ENCODE peak calls at places on chromosome 12, in four cellular contexts. J is fibroblast of lung, Z is endothelial cell of umbilical vein, U is mesenchymal stem cell. B is an unnamed sample.

GRCh38 chr12:39587247-39587646 is 32.4 kb downstream of the ABCD2 start:
- DNase-seq in J (no peak), Z (no peak), U (peak), B (no peak)

GRCh38 chr12:42099433-42099832 is 45.2 kb downstream of the GXYLT1 start:
- DNase-seq in J (no peak), Z (no peak), U (no peak), B (no peak)

GRCh38 chr12:56628671-56629458 is 1.3 kb downstream of the BAZ2A start:
- DNase-seq in J (peak), Z (peak), U (peak), B (peak)

GRCh38 chr12:124745891-124746570 is 117.6 kb downstream of the SCARB1 start:
- DNase-seq in J (peak), Z (peak), U (peak), B (peak)

GRCh38 chr12:105479710-105480109 is 149.2 kb downstream of the C12orf75 start:
- DNase-seq in J (no peak), Z (no peak), U (no peak), B (no peak)

GRCh38 chr12:71710276-71711125 is 24.6 kb downstream of the TMEM19 start:
- DNase-seq in J (peak), Z (peak), U (peak), B (peak)

GRCh38 chr12:102757154-102757873 is 159.7 kb downstream of the PAH start:
- DNase-seq in J (peak), Z (no peak), U (no peak), B (no peak)

GRCh38 chr12:116213885-116214527 is 63.5 kb downstream of the MED13L start:
- DNase-seq in J (no peak), Z (no peak), U (no peak), B (no peak)

GRCh38 chr12:1517007-1517406 is 77.4 kb downstream of the FBXL14 start:
- DNase-seq in J (peak), Z (no peak), U (peak), B (no peak)

GRCh38 chr12:32301216-32301615 is 98.1 kb upstream of the FGD4 start:
- DNase-seq in J (no peak), Z (no peak), U (peak), B (no peak)

GRCh38 chr12:42482086-42482819 is 107.3 kb downstream of the PRICKLE1 start:
- DNase-seq in J (peak), Z (peak), U (no peak), B (no peak)

GRCh38 chr12:510071-510825 is 50.5 kb downstream of the B4GALNT3 start:
- DNase-seq in J (no peak), Z (peak), U (no peak), B (peak)

GRCh38 chr12:47534695-47535094 is 171.1 kb downstream of the RPAP3 start:
- DNase-seq in J (peak), Z (no peak), U (peak), B (no peak)

GRCh38 chr12:95633671-95634465 is 82.6 kb upstream of the USP44 start:
- DNase-seq in J (peak), Z (peak), U (peak), B (peak)

GRCh38 chr12:70645494-70646317 is 8.5 kb upstream of the PTPRB start:
- DNase-seq in J (peak), Z (peak), U (peak), B (peak)

GRCh38 chr12:96061864-96062453 is 26.6 kb upstream of the LTA4H start:
- DNase-seq in J (peak), Z (peak), U (peak), B (peak)

GRCh38 chr12:113933201-113933786 is 32.8 kb downstream of the RBM19 start:
- DNase-seq in J (peak), Z (no peak), U (peak), B (no peak)

GRCh38 chr12:93667672-93668071 is 9.5 kb upstream of the CRADD start:
- DNase-seq in J (peak), Z (no peak), U (no peak), B (no peak)

GRCh38 chr12:93664573-93665138 is 12.5 kb upstream of the CRADD start:
- DNase-seq in J (peak), Z (no peak), U (peak), B (no peak)

GRCh38 chr12:93660996-93661395 is 16.2 kb upstream of the CRADD start:
- DNase-seq in J (no peak), Z (no peak), U (no peak), B (no peak)

GRCh38 chr12:93663729-93664084 is 13.5 kb upstream of the CRADD start:
- DNase-seq in J (no peak), Z (no peak), U (no peak), B (no peak)

GRCh38 chr12:93662961-93663728 is 14.0 kb upstream of the CRADD start:
- DNase-seq in J (no peak), Z (no peak), U (no peak), B (no peak)
- H2AFZ ChIP-seq in J (no peak), Z (no peak), U (no peak), B (peak)

GRCh38 chr12:26724309-26724702 is 108.7 kb downstream of the ITPR2 start:
- DNase-seq in J (no peak), Z (peak), U (no peak), B (no peak)
- H2AFZ ChIP-seq in J (no peak), Z (no peak), U (no peak), B (no peak)

DNA sequence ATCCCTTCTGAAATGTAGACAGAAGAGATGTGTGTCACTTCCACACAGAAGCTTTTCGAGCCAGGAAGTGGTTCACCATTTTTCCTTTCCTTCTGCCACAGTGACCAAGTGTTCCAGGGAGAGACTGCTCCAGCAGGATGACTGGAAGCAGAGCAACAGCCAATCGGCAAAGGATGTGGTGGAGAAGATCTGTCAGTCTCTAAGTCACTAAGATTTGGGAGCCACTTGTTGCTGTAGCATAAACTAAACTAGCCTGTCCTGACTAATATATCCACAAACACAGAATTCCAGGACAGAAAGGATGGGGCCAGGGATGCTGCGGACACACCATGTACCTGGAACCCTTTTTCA is 42.9 kb downstream of the DUSP6 start:
- DNase-seq in J (no peak), Z (no peak), U (peak), B (no peak)
- H2AFZ ChIP-seq in J (no peak), Z (peak), U (no peak), B (peak)

DNA sequence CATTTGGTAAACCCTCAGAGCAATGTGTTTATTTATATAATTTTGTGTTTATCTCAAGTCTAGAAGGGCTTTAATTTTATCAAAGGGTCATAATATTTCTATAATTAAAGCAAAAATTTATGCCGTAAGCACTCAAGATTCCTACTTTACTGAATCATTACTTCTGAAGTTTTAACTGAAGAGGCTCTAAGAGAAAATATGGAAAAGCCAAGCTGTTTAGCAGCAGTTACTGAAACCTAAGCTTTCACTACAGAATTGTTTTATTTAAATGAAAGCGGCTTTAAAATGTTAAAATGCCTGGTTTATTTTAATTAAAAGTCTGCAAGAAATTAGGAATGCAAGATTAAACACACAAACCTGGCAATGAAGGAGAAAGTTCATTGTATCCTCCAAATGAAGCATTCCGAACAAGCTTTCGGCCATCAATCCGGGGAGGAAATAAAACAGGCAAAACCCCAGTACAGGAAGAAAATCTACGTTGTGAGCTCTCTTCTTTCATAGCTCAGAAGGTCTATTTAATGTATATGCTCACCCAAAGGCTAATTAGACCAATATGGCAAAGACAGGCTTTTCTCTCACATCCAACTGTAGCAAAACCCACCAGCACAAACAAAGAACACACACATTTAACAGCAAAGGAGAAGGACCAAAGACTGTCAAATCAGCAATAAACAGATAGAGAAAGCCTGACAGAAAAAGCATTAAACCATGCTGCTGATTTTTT is 74.1 kb upstream of the BBS10 start:
- DNase-seq in J (peak), Z (no peak), U (no peak), B (no peak)
- H2AFZ ChIP-seq in J (no peak), Z (no peak), U (no peak), B (no peak)

GRCh38 chr12:80257920-80258319 is 158.6 kb downstream of the OTOGL start:
- DNase-seq in J (no peak), Z (no peak), U (no peak), B (no peak)
- H2AFZ ChIP-seq in J (no peak), Z (no peak), U (no peak), B (no peak)

GRCh38 chr12:121581681-121582439 is 1.0 kb upstream of the KDM2B start:
- DNase-seq in J (peak), Z (peak), U (peak), B (no peak)
- H2AFZ ChIP-seq in J (peak), Z (peak), U (no peak), B (no peak)

DNA sequence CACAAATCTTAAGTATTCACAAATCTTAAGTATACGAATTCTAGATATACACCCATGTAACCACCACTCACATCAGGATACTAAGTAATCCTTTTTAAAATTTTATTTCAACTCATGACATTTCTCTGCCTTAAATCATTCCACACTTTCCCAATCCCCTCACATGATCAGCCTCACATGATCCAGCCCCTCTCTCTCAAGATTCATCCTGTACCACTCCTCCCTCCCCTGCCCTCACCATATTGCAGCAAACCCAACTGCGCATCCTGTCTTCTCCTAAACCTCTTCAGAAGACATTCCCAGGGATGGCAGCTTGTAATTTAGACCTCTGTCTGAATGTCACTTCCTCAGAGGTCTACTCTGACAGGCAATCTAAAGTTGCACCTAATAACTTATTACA is 1.7 kb upstream of the EIF4B start:
- DNase-seq in J (peak), Z (no peak), U (peak), B (no peak)
- H2AFZ ChIP-seq in J (no peak), Z (no peak), U (no peak), B (peak)

GRCh38 chr12:54022960-54023884 is 5.0 kb upstream of the HOXC6 start:
- DNase-seq in J (no peak), Z (no peak), U (no peak), B (no peak)

GRCh38 chr12:54020587-54020969 is 7.7 kb upstream of the HOXC6 start:
- DNase-seq in J (no peak), Z (no peak), U (peak), B (no peak)

GRCh38 chr12:54021006-54021405 is 7.2 kb upstream of the HOXC6 start:
- DNase-seq in J (no peak), Z (no peak), U (peak), B (no peak)

GRCh38 chr12:54019924-54020586 is 8.2 kb upstream of the HOXC6 start:
- DNase-seq in J (no peak), Z (no peak), U (peak), B (no peak)

DNA sequence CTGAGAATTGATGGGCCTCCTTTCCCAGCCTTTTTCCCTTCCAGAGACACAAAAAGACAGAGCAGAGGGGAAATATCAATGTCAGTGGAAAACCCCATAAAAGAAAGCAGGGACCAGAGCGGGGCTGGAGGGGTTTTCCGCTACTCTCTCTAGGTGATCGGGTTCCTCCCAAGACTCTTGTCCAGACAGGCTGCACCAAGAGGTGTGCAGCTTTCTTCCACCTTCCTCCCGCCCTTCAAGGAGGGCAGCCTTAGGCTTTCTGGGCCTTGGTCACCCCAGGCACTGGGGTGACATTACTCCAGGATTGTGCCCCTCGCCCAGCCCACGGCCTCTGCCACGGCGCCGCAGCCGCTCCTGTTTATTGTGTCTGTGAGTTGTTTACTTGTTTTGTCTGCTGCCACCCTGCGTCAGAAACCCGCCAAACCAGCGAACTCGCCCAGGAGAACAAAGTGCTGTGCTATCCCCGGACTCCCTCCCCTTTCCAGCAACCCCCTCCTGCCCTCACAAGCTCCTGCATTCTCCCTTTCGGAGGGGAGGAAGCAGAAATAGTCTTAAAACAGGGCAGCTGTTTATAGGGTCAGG is 6.7 kb upstream of the HOXC6 start:
- DNase-seq in J (no peak), Z (no peak), U (peak), B (no peak)
- H2AFZ ChIP-seq in J (no peak), Z (no peak), U (no peak), B (no peak)

GRCh38 chr12:59039005-59039404 is 118.7 kb upstream of the LRIG3 start:
- DNase-seq in J (no peak), Z (no peak), U (no peak), B (no peak)

GRCh38 chr12:59040651-59041050 is 120.3 kb upstream of the LRIG3 start:
- DNase-seq in J (peak), Z (peak), U (peak), B (peak)

GRCh38 chr12:59040043-59040442 is 119.7 kb upstream of the LRIG3 start:
- DNase-seq in J (peak), Z (no peak), U (no peak), B (no peak)

GRCh38 chr12:59036341-59036740 is 116.0 kb upstream of the LRIG3 start:
- DNase-seq in J (no peak), Z (no peak), U (no peak), B (no peak)

GRCh38 chr12:59036973-59037807 is 116.9 kb upstream of the LRIG3 start:
- DNase-seq in J (peak), Z (peak), U (peak), B (no peak)
- H2AFZ ChIP-seq in J (no peak), Z (peak), U (no peak), B (no peak)

DNA sequence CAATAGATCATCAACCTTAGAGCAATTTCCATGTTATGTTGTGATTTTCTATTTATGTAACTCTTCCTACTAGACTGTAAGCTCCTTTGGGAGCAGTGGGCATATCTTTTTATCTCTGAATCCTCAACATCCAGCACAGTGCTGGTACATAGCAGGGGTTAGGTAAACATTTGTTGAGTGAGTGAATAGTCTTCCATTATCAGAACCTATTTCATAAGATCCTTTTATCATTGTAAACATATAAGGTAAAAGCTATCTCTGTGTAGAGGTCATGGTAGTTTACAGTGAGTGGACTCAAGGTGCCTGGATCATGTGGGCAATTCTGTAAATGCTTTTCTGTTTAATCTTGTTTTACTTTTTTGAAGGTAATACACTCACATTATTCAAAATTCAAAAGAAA is 15.1 kb downstream of the FKBP11 start:
- DNase-seq in J (no peak), Z (no peak), U (no peak), B (no peak)
- H2AFZ ChIP-seq in J (no peak), Z (no peak), U (no peak), B (no peak)